ENCODE peak calls at places on chromosomes 6 and 20, in four cellular contexts. One of them, this sample, is unnamed.

GRCh38 chr20:17385798-17386197 is 145.4 kb downstream of the BFSP1 start:
- DNase-seq in osteocyte: no peak
- DNase-seq in H4: no peak
- DNase-seq in kidney glomerular epithelial cell: no peak
- DNase-seq in this sample: no peak

GRCh38 chr20:44209691-44210421 is 715 bp downstream of the OSER1 start:
- DNase-seq in osteocyte: no peak
- DNase-seq in H4: no peak
- DNase-seq in kidney glomerular epithelial cell: no peak
- DNase-seq in this sample: peak; percentile 23

GRCh38 chr6:141483561-141484061 is 649.1 kb upstream of the GJE1 start:
- DNase-seq in osteocyte: no peak
- DNase-seq in H4: peak; percentile 12
- DNase-seq in kidney glomerular epithelial cell: peak; percentile 83
- DNase-seq in this sample: peak; percentile 93

GRCh38 chr20:59095140-59095539 is 52.6 kb upstream of the PRELID3B start:
- DNase-seq in osteocyte: no peak
- DNase-seq in H4: no peak
- DNase-seq in kidney glomerular epithelial cell: no peak
- DNase-seq in this sample: no peak

GRCh38 chr6:148869589-148869988 is 122.8 kb downstream of the UST start:
- DNase-seq in osteocyte: no peak
- DNase-seq in H4: peak; percentile 35
- DNase-seq in kidney glomerular epithelial cell: no peak
- DNase-seq in this sample: peak; percentile 44

GRCh38 chr6:90525421-90525820 is 61.5 kb downstream of the MAP3K7 start:
- DNase-seq in osteocyte: no peak
- DNase-seq in H4: no peak
- DNase-seq in kidney glomerular epithelial cell: no peak
- DNase-seq in this sample: no peak

GRCh38 chr6:135182993-135183531 is 2.0 kb downstream of the MYB start:
- DNase-seq in osteocyte: no peak
- DNase-seq in H4: no peak
- DNase-seq in kidney glomerular epithelial cell: no peak
- DNase-seq in this sample: no peak

GRCh38 chr6:24431045-24431451 is 28.3 kb downstream of the MRS2 start:
- DNase-seq in osteocyte: no peak
- DNase-seq in H4: peak; percentile 27
- DNase-seq in kidney glomerular epithelial cell: peak; percentile 29
- DNase-seq in this sample: peak; percentile 48

GRCh38 chr6:36272234-36272633 is 2.4 kb downstream of the PNPLA1 start:
- DNase-seq in osteocyte: no peak
- DNase-seq in H4: no peak
- DNase-seq in kidney glomerular epithelial cell: no peak
- DNase-seq in this sample: no peak

GRCh38 chr6:126103993-126104392 is 117.7 kb downstream of the TRMT11 start:
- DNase-seq in osteocyte: no peak
- DNase-seq in H4: no peak
- DNase-seq in kidney glomerular epithelial cell: no peak
- DNase-seq in this sample: no peak

GRCh38 chr6:11143394-11144371 is 32.2 kb upstream of the ERVFRD-1 start:
- DNase-seq in osteocyte: no peak
- DNase-seq in H4: peak; percentile 90
- DNase-seq in kidney glomerular epithelial cell: no peak
- DNase-seq in this sample: peak; percentile 53

This sample was measured in renal cortical epithelial cell.